ENCODE peak calls at places on chromosomes 5 and 9, in nine cellular contexts. B, C, W, D, Z, P, T, O and K are unnamed samples.

GRCh38 chr5:127440831-127441230 is 76.6 kb upstream of the PRRC1 start:
- DNase-seq in O (no peak), W (no peak), C (no peak), P (no peak), Z (no peak), D (no peak), T (no peak), B (no peak), K (no peak)

GRCh38 chr5:56456002-56456401 is 222.9 kb upstream of the ANKRD55 start:
- DNase-seq in W (no peak), B (no peak), C (no peak), T (no peak), Z (no peak), D (no peak), O (no peak), P (no peak), K (no peak)

GRCh38 chr9:128995791-128996190 is 32.3 kb downstream of the SH3GLB2 start:
- DNase-seq in Z (no peak), T (no peak), W (no peak), C (no peak), O (no peak), P (no peak), D (no peak), B (no peak), K (no peak)

GRCh38 chr5:164188733-164189148 is 683.3 kb downstream of the MAT2B start:
- DNase-seq in O (no peak), B (no peak), P (no peak), T (no peak), W (peak; percentile 74), C (no peak), Z (no peak), D (no peak), K (no peak)

GRCh38 chr5:36478646-36479307 is 127.6 kb upstream of the SLC1A3 start:
- DNase-seq in W (no peak), D (no peak), Z (no peak), B (no peak), C (no peak), T (no peak), P (no peak), O (no peak), K (no peak)

GRCh38 chr9:96289392-96289791 is 12.6 kb downstream of the HSD17B3 start:
- DNase-seq in D (no peak), T (no peak), P (no peak), O (no peak), W (peak; percentile 43), C (no peak), Z (no peak), B (no peak), K (no peak)

GRCh38 chr9:84669293-84670105 is at the start of gene NTRK2:
- DNase-seq in Z (no peak), B (peak; percentile 83), T (peak; percentile 34), P (peak; percentile 75), D (peak; percentile 84), O (no peak), W (peak; percentile 69), C (peak; percentile 82), K (no peak)

GRCh38 chr9:89743576-89744254 is 138.9 kb downstream of the GADD45G start:
- DNase-seq in O (no peak), W (peak; percentile 50), C (peak; percentile 91), T (no peak), D (peak; percentile 64), P (no peak), B (no peak), Z (no peak), K (no peak)

GRCh38 chr9:104743377-104743985 is 4.0 kb upstream of the NIPSNAP3A start:
- DNase-seq in W (peak; percentile 54), D (no peak), C (peak; percentile 58), Z (no peak), T (no peak), O (peak; percentile 51), B (no peak), P (no peak), K (no peak)

GRCh38 chr9:135304886-135305285 is 174.7 kb upstream of the PPP1R26 start:
- DNase-seq in D (no peak), C (no peak), B (no peak), P (no peak), T (no peak), Z (no peak), O (no peak), W (no peak), K (no peak)

GRCh38 chr5:60611099-60611719 is 88.8 kb downstream of the DEPDC1B start:
- DNase-seq in B (no peak), P (no peak), Z (no peak), C (no peak), T (no peak), W (no peak), D (no peak), O (no peak), K (no peak)

GRCh38 chr5:111069839-111070238 is 1.7 kb upstream of the TSLP start:
- DNase-seq in B (no peak), Z (no peak), C (no peak), O (no peak), T (no peak), W (no peak), D (no peak), P (no peak), K (no peak)

GRCh38 chr5:44332360-44332971 is 56.8 kb downstream of the FGF10 start:
- DNase-seq in B (no peak), T (no peak), W (peak; percentile 81), O (peak; percentile 39), D (no peak), P (no peak), Z (no peak), C (peak; percentile 43), K (no peak)

DNA sequence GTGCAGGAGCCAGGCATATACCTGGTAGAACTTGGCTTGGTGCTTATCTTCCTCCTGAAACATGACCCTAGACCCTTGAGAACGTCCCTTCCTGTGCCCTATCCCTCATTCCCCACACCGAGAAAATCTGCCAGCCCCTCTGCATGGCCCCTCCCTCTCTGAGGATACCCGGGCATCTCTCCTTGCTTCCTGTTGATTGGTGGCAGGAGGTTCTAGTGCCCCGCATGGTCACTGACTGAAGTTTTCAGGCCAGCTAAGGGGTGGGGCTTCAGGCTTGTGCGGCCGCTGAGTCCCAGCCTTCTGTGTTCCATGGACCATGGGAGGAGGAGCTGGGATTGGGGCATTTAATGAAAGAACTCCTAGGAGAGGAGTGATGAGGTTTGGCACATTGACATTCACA is 22.8 kb downstream of the IGIP start:
- DNase-seq in B (no peak), Z (peak; percentile 33), T (no peak), W (peak; percentile 73), P (no peak), D (no peak), C (peak; percentile 91), O (peak; percentile 21), K (no peak)
- H3K4me3 ChIP-seq in B (no peak overlapping the region), Z (no peak overlapping the region), T (no peak overlapping the region), W (no peak overlapping the region), P (no peak overlapping the region), D (no peak overlapping the region), C (no peak overlapping the region), O (no peak overlapping the region), K (no peak overlapping the region)

GRCh38 chr9:10371824-10372223 is 241.0 kb downstream of the PTPRD start:
- DNase-seq in O (no peak), C (peak; percentile 61), T (no peak), W (peak; percentile 31), P (no peak), D (no peak), B (no peak), Z (no peak), K (no peak)

DNA sequence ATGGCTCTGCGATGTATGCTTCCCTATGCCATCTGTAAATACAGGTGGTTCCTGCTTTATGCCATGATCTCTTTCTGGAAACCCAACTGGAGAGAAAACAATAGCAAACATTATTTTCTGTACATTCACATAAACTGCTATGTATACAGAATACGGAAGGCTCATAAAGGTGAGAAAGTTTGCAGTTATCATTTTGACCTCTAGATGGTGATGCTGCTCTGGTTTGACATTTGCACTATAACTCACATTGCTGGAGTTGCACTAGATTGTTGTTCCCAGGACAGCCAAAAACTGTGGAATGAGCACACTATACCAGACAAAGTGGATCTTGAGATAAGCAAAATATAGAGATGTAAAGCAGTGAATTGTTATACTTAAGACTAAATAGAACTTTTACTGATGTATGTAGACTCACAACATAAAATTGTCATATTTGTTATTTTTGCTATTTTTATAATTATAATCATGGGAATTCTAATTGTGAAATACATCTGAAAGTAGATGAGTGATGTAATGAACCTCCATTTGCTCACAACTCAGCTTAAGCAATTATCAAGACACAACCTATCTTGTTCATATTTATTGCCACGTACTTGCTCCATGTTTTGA is 246.5 kb downstream of the PTPRD start:
- DNase-seq in B (no peak), O (peak; percentile 2), T (no peak), D (no peak), C (peak; percentile 50), P (no peak), Z (no peak), W (peak; percentile 48), K (no peak)
- TF ChIP-seq CTCF in B (peak; percentile 66), O (no peak), T (peak; percentile 40), D (peak; percentile 54), C (peak; percentile 91), P (no peak), Z (peak; percentile 61), W (peak; percentile 85), K (peak; percentile 50)

GRCh38 chr9:33380390-33381094 is 21.8 kb downstream of the AQP7 start:
- DNase-seq in T (no peak), P (no peak), B (peak; percentile 4), D (no peak), W (no peak), O (no peak), C (peak; percentile 68), Z (no peak), K (no peak)
- H3K27ac ChIP-seq in T (peak overlapping the region; percentile 56), P (no peak overlapping the region), B (no peak overlapping the region), D (no peak overlapping the region), W (no peak overlapping the region), O (no peak overlapping the region), C (peak overlapping the region; percentile 42), Z (no peak overlapping the region), K (no peak overlapping the region)

DNA sequence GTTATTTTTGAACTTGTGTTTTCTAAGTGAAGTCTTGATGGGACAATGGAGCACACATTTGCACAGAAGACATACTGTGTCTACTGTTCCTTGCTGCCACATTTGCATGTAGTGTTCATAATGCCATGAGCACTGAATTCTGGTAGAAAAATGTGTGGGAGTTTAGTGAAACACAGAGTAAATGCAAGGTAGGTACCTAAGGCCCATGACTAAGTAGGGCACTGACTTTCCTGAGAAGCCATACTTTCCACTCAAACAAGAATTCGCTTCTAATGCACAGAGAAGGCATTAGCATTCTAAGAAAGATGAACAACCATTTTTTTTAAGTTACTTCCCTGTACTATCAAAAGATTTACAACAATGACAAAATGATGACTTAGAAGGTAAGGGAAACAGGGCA is 282.2 kb downstream of the MAN2A1 start:
- DNase-seq in C (no peak), W (no peak), B (no peak), O (no peak), P (no peak), T (no peak), Z (no peak), D (no peak), K (no peak)
- H3K4me3 ChIP-seq in C (no peak overlapping the region), W (no peak overlapping the region), B (no peak overlapping the region), O (no peak overlapping the region), P (no peak overlapping the region), T (no peak overlapping the region), Z (no peak overlapping the region), D (no peak overlapping the region), K (no peak overlapping the region)